ENCODE peak calls at places on chromosomes 1 and 21, in six cellular contexts. H, O, P, U, M and F are unnamed samples.

GRCh38 chr1:226738995-226739695 is at the start of gene ITPKB:
- DNase-seq in H (peak), O (no peak), P (peak), U (no peak), M (no peak), F (peak)

GRCh38 chr1:94819945-94820746 is at the start of gene SLC44A3:
- DNase-seq in H (peak), O (no peak), P (no peak), U (no peak), M (peak), F (peak)

GRCh38 chr1:177307771-177308170 is 137.0 kb downstream of the BRINP2 start:
- DNase-seq in H (no peak), O (no peak), P (no peak), U (no peak), M (no peak), F (no peak)

GRCh38 chr21:29351691-29352090 is 53.0 kb downstream of the BACH1 start:
- DNase-seq in H (no peak), O (no peak), P (no peak), U (no peak), M (no peak), F (no peak)

GRCh38 chr1:50265790-50266314 is 157.1 kb downstream of the ELAVL4 start:
- DNase-seq in H (no peak), O (no peak), P (no peak), U (no peak), M (no peak), F (no peak)

GRCh38 chr1:155208406-155208655 is 164 bp upstream of the MTX1 start:
- DNase-seq in H (no peak), O (no peak), P (no peak), U (no peak), M (no peak), F (no peak)

GRCh38 chr1:106325600-106325999 is 730.9 kb upstream of the PRMT6 start:
- DNase-seq in H (no peak), O (no peak), P (no peak), U (no peak), M (no peak), F (no peak)

GRCh38 chr1:77652179-77652745 is 30.2 kb downstream of the ZZZ3 start:
- DNase-seq in H (no peak), O (no peak), P (no peak), U (no peak), M (no peak), F (no peak)

GRCh38 chr21:45572783-45573451 is 30.7 kb upstream of the SLC19A1 start:
- DNase-seq in H (no peak), O (no peak), P (peak), U (no peak), M (no peak), F (no peak)

GRCh38 chr1:180151508-180151907 is 3.2 kb upstream of the QSOX1 start:
- DNase-seq in H (no peak), O (no peak), P (no peak), U (no peak), M (peak), F (no peak)

GRCh38 chr1:151811181-151811580 is 6.0 kb upstream of the LINGO4 start:
- DNase-seq in H (no peak), O (no peak), P (no peak), U (no peak), M (no peak), F (no peak)

GRCh38 chr1:115980998-115981993 is 5.0 kb downstream of the SLC22A15 start:
- DNase-seq in H (no peak), O (peak), P (no peak), U (no peak), M (peak), F (no peak)

GRCh38 chr1:177687544-177687943 is 282.3 kb downstream of the SEC16B start:
- DNase-seq in H (no peak), O (no peak), P (no peak), U (no peak), M (no peak), F (no peak)

GRCh38 chr1:213065800-213066199 is 14.8 kb downstream of the RPS6KC1 start:
- DNase-seq in H (no peak), O (no peak), P (no peak), U (no peak), M (no peak), F (no peak)

GRCh38 chr1:220432408-220432807 is 95.5 kb upstream of the MARK1 start:
- DNase-seq in H (no peak), O (peak), P (no peak), U (no peak), M (no peak), F (no peak)

GRCh38 chr1:1069061-1069710 is 4.9 kb downstream of the RNF223 start:
- DNase-seq in H (peak), O (peak), P (peak), U (no peak), M (peak), F (peak)

GRCh38 chr1:65343286-65343685 is 33.9 kb downstream of the DNAJC6 start:
- DNase-seq in H (no peak), O (no peak), P (no peak), U (no peak), M (no peak), F (no peak)

GRCh38 chr1:171226757-171227370 is 21.4 kb upstream of the FMO1 start:
- DNase-seq in H (peak), O (peak), P (no peak), U (no peak), M (peak), F (peak)

GRCh38 chr1:234368320-234369032 is 4.8 kb upstream of the COA6 start:
- DNase-seq in H (no peak), O (no peak), P (no peak), U (no peak), M (no peak), F (no peak)

GRCh38 chr1:51421961-51422360 is 91.6 kb upstream of the TTC39A start:
- DNase-seq in H (no peak), O (peak), P (no peak), U (no peak), M (peak), F (no peak)

GRCh38 chr1:193143285-193143684 is 21.5 kb downstream of the CDC73 start:
- DNase-seq in H (no peak), O (no peak), P (no peak), U (no peak), M (no peak), F (no peak)

GRCh38 chr1:37595440-37596181 is at the start of gene GNL2:
- DNase-seq in H (peak), O (peak), P (peak), U (peak), M (peak), F (peak)

GRCh38 chr1:160963521-160963920 is 8.9 kb upstream of the ITLN2 start:
- DNase-seq in H (no peak), O (no peak), P (no peak), U (no peak), M (no peak), F (no peak)

GRCh38 chr1:49252917-49253316 is 476.2 kb upstream of the BEND5 start:
- DNase-seq in H (no peak), O (no peak), P (no peak), U (no peak), M (no peak), F (no peak)

GRCh38 chr1:237342730-237343129 is 300.7 kb downstream of the RYR2 start:
- DNase-seq in H (no peak), O (no peak), P (no peak), U (no peak), M (no peak), F (no peak)

GRCh38 chr1:230307213-230307612 is 118.9 kb downstream of the PGBD5 start:
- DNase-seq in H (no peak), O (no peak), P (no peak), U (no peak), M (no peak), F (no peak)

GRCh38 chr1:202184750-202185460 is 8.7 kb upstream of the LGR6 start:
- DNase-seq in H (peak), O (peak), P (peak), U (no peak), M (peak), F (peak)

GRCh38 chr1:25072461-25072860 is 142.4 kb upstream of the RUNX3 start:
- DNase-seq in H (no peak), O (no peak), P (no peak), U (no peak), M (no peak), F (no peak)

GRCh38 chr1:158045639-158046038 is 52.2 kb downstream of the KIRREL1 start:
- DNase-seq in H (no peak), O (no peak), P (no peak), U (no peak), M (no peak), F (peak)

GRCh38 chr1:234313171-234313570 is 60.1 kb upstream of the COA6 start:
- DNase-seq in H (no peak), O (no peak), P (no peak), U (no peak), M (no peak), F (no peak)

GRCh38 chr1:1597275-1597930 is 2.5 kb downstream of the FNDC10 start:
- DNase-seq in H (no peak), O (no peak), P (no peak), U (no peak), M (peak), F (no peak)

GRCh38 chr1:111139234-111139955 is 498 bp downstream of the DRAM2 start:
- DNase-seq in H (peak), O (peak), P (peak), U (no peak), M (peak), F (peak)

GRCh38 chr1:64212023-64212422 is 8.6 kb downstream of the UBE2U start:
- DNase-seq in H (no peak), O (no peak), P (no peak), U (no peak), M (no peak), F (no peak)

GRCh38 chr1:234609528-234610042 is 393 bp downstream of the IRF2BP2 start:
- DNase-seq in H (no peak), O (no peak), P (no peak), U (no peak), M (no peak), F (no peak)

GRCh38 chr1:117599822-117600221 is 6.0 kb upstream of the TENT5C start:
- DNase-seq in H (peak), O (no peak), P (peak), U (no peak), M (no peak), F (peak)

GRCh38 chr1:221117133-221117532 is 237.9 kb downstream of the HLX start:
- DNase-seq in H (no peak), O (no peak), P (no peak), U (no peak), M (no peak), F (no peak)

GRCh38 chr1:206461602-206462455 is 8.4 kb upstream of the IKBKE start:
- DNase-seq in H (peak), O (peak), P (no peak), U (no peak), M (peak), F (peak)

GRCh38 chr21:43702785-43703067 is 16.2 kb upstream of the PDXK start:
- DNase-seq in H (no peak), O (no peak), P (no peak), U (no peak), M (no peak), F (no peak)

GRCh38 chr21:43707462-43707861 is 11.5 kb upstream of the PDXK start:
- DNase-seq in H (no peak), O (no peak), P (no peak), U (no peak), M (no peak), F (no peak)

GRCh38 chr21:43701936-43702784 is 16.8 kb upstream of the PDXK start:
- DNase-seq in H (no peak), O (no peak), P (no peak), U (no peak), M (no peak), F (no peak)

GRCh38 chr21:43699933-43700599 is 18.9 kb upstream of the PDXK start:
- DNase-seq in H (no peak), O (no peak), P (no peak), U (no peak), M (no peak), F (no peak)

DNA sequence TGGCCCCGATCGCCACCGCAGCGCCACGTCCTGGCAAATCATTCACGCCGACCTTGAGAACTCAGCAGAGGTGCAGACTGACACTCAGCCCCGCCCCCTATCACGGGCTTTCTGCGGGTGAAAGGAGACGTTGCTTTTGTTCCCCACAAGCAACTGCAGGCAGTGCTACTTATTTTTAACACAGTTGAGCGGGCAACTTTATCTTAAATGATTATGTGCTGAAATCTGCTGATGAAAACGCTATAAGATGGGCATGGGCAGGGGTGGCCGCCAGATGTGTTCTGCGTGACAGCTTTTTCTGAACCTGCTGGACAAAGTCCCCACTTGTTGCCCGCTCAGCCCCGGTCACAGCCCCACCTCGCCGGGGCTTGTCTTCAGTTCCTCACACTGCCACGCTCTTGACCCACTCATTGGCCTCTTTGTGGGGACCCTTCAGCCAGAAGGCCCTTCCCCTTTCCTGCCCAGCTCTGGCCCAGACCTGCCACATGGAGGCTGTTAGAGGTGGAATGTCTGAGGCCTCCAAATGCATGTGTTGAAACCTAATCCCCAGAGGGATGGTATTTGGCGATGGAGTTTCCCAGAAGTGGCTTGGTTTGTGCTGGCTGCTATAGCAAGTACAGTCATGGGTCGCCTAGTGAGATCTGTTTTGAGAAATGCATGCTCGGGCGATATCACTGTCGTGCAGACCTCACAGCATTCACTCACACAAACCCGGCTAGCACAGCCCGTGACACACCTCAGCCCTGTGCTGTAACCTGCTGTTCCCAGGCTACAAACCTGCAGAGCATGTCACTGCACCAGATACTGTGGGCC is 15.7 kb upstream of the PDXK start:
- DNase-seq in H (peak), O (no peak), P (no peak), U (no peak), M (no peak), F (no peak)
- TF ChIP-seq CTCF in H (no peak), O (no peak), P (no peak), U (no peak), M (no peak), F (no peak)

GRCh38 chr1:145845514-145846161 is at the start of gene NUDT17:
- DNase-seq in H (peak), O (peak), P (peak), U (peak), M (peak), F (peak)

GRCh38 chr1:145849356-145850165 is 4.1 kb downstream of the NUDT17 start:
- DNase-seq in H (no peak), O (no peak), P (no peak), U (no peak), M (no peak), F (no peak)

GRCh38 chr1:145847827-145848226 is 2.4 kb downstream of the NUDT17 start:
- DNase-seq in H (no peak), O (no peak), P (no peak), U (no peak), M (no peak), F (no peak)

GRCh38 chr1:145845144-145845513 is 301 bp upstream of the NUDT17 start:
- DNase-seq in H (no peak), O (no peak), P (no peak), U (no peak), M (no peak), F (no peak)

DNA sequence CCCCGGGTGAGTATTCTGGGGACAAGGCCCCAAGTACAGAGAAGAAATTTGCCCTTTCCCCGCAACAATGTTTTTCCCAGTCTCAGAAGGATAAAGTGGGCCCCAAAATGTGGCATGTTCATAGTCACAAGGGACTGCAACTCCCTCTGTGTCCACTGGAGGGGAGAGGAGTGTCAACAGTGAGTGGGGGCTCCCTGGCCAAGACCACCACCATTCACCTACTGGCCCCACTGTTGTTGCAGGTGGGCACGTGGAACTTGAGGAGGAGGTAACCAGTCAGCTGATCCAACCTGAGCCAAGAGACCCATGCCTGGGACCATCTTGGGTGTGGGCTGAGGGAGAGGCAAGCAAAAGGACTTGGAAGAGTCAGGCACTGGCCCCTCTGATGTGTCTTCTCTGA is 761 bp downstream of the NUDT17 start:
- DNase-seq in H (no peak), O (no peak), P (no peak), U (no peak), M (peak), F (no peak)
- TF ChIP-seq POLR2A in H (no peak), O (no peak), P (no peak), U (no peak), M (no peak), F (no peak)

GRCh38 chr1:17844146-17844826 is 89.2 kb downstream of the ACTL8 start:
- DNase-seq in H (no peak), O (no peak), P (no peak), U (no peak), M (no peak), F (no peak)
- TF ChIP-seq CTCF in H (no peak), O (no peak), P (no peak), U (no peak), M (no peak), F (no peak)

GRCh38 chr1:6784560-6785317 is 515 bp upstream of the CAMTA1 start:
- DNase-seq in H (peak), O (peak), P (peak), U (peak), M (peak), F (peak)

GRCh38 chr1:6785721-6786505 is 659 bp downstream of the CAMTA1 start:
- DNase-seq in H (peak), O (no peak), P (no peak), U (no peak), M (peak), F (peak)

GRCh38 chr1:6783956-6784559 is 1.2 kb upstream of the CAMTA1 start:
- DNase-seq in H (no peak), O (no peak), P (no peak), U (no peak), M (no peak), F (no peak)

GRCh38 chr1:6783221-6783620 is 2.0 kb upstream of the CAMTA1 start:
- DNase-seq in H (no peak), O (no peak), P (no peak), U (no peak), M (no peak), F (no peak)

GRCh38 chr1:6785318-6785712 is at the start of gene CAMTA1:
- DNase-seq in H (no peak), O (no peak), P (no peak), U (no peak), M (no peak), F (no peak)
- TF ChIP-seq POLR2A in H (no peak), O (no peak), P (peak), U (peak), M (peak), F (peak)

GRCh38 chr1:203349166-203349565 is 1.8 kb downstream of the FMOD start:
- DNase-seq in H (no peak), O (no peak), P (no peak), U (no peak), M (no peak), F (no peak)

GRCh38 chr1:203349757-203350522 is 982 bp downstream of the FMOD start:
- DNase-seq in H (no peak), O (no peak), P (no peak), U (no peak), M (no peak), F (no peak)

GRCh38 chr1:203346755-203347102 is 4.2 kb downstream of the FMOD start:
- DNase-seq in H (no peak), O (no peak), P (no peak), U (no peak), M (no peak), F (no peak)

GRCh38 chr1:203343956-203344355 is 7.0 kb downstream of the FMOD start:
- DNase-seq in H (no peak), O (no peak), P (no peak), U (no peak), M (no peak), F (no peak)

DNA sequence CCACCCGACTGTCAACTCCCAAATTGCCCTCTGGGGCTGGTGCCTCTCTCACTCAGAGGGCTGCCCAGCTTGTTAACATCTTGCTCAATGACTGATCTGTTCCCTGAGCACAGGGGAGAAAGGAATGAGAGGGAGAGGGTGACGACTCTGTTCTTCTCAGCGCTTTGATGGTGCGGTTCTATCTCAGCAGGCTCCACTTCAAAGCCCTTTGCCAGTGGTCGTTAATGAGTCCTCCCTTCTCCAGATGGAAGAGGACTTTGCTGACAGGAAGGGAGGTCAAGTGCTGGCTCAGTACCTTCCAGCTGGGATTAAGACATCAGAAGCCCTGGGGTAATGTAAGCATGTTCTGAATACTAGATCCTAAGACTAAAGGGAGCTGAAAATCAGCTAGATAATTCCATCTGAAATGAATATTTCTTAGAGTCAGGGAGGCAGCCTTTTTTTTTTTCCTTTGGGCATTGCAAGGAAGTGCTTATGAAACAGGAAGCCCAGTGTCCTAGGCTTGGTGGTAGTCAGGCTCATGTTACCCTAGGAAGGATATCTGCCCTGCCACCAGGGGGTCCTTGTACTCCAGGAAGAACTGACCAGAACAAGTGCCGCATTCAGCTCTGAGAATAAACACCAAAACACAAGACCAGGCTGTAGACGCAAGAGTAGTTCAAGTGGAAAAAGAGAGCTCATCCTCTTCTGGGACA is 4.7 kb downstream of the FMOD start:
- DNase-seq in H (no peak), O (no peak), P (no peak), U (no peak), M (no peak), F (no peak)
- TF ChIP-seq CTCF in H (no peak), O (no peak), P (no peak), U (no peak), M (no peak), F (no peak)